ENCODE peak calls at places on chromosomes 7 and 10, in five cellular contexts. H is NCI-H2171 treated with DMSO at 0.1 percent for 48 hours; Z is activated CD4-positive, CD25-positive, alpha-beta regulatory T cell treated with anti-CD3 and anti-CD28 coated beads, Interleukin-2, amount 50 U/mL, for 16 hours; F is Right ventricle myocardium superior; P is RKO. B is an unnamed sample.

GRCh38 chr10:15808204-15808797 is 52.0 kb downstream of the MINDY3 start:
- DNase-seq in H (no peak), Z (no peak), F (no peak), P (no peak), B (no peak)

GRCh38 chr7:40167291-40167690 is 32.5 kb downstream of the SUGCT start:
- DNase-seq in H (no peak), Z (no peak), F (no peak), P (no peak), B (no peak)

GRCh38 chr10:95818663-95819062 is 62.7 kb downstream of the ENTPD1 start:
- DNase-seq in H (no peak), Z (no peak), F (no peak), P (peak), B (peak)

GRCh38 chr7:103142494-103142893 is 6.4 kb downstream of the NAPEPLD start:
- DNase-seq in H (no peak), Z (no peak), F (no peak), P (no peak), B (no peak)

GRCh38 chr7:74453321-74454011 is at the start of gene GTF2IRD1:
- DNase-seq in H (peak), Z (no peak), F (peak), P (peak), B (peak)

GRCh38 chr7:47576031-47576908 is 5.6 kb downstream of the TNS3 start:
- DNase-seq in H (no peak), Z (no peak), F (peak), P (no peak), B (peak)

GRCh38 chr7:54814401-54814800 is 55.4 kb upstream of the SEC61G start:
- DNase-seq in H (no peak), Z (no peak), F (no peak), P (no peak), B (peak)

GRCh38 chr10:14019983-14020668 is 310.6 kb downstream of the FRMD4A start:
- DNase-seq in H (no peak), Z (no peak), F (no peak), P (no peak), B (no peak)